ENCODE peak calls at places on chromosomes 1 and 21, in seven cellular contexts. J is SK-N-SH, P is T47D, L is GM12878, N is K562, H is H1, Z is HepG2. B is an unnamed sample.

GRCh38 chr1:223001653-223002634 is 141.1 kb downstream of the TLR5 start:
- DNase-seq in J (no peak), P (no peak), L (no peak), N (peak; percentile 6), H (no peak), Z (no peak), B (no peak)

GRCh38 chr1:102886638-102887037 is 221.7 kb downstream of the COL11A1 start:
- DNase-seq in J (no peak), P (no peak), L (no peak), N (no peak), H (no peak), Z (no peak), B (no peak)

GRCh38 chr1:111603979-111604378 is 15.6 kb upstream of the RAP1A start:
- DNase-seq in J (no peak), P (no peak), L (no peak), N (no peak), H (no peak), Z (no peak), B (no peak)

GRCh38 chr1:77834771-77835334 is 53.6 kb upstream of the NEXN start:
- DNase-seq in J (no peak), P (no peak), L (no peak), N (no peak), H (no peak), Z (no peak), B (no peak)

GRCh38 chr1:206963119-206963712 is 7.0 kb downstream of the FCAMR start:
- DNase-seq in J (no peak), P (no peak), L (no peak), N (no peak), H (no peak), Z (no peak), B (no peak)

GRCh38 chr1:15236226-15237145 is 10.5 kb upstream of the FHAD1 start:
- DNase-seq in J (no peak), P (no peak), L (no peak), N (peak; percentile 59), H (no peak), Z (no peak), B (peak; percentile 71)

GRCh38 chr1:1005774-1006304 is 5.9 kb upstream of the HES4 start:
- DNase-seq in J (no peak), P (no peak), L (no peak), N (no peak), H (no peak), Z (no peak), B (no peak)

GRCh38 chr1:65235867-65236805 is 73.2 kb upstream of the DNAJC6 start:
- DNase-seq in J (peak; percentile 25), P (no peak), L (no peak), N (peak; percentile 81), H (no peak), Z (peak; percentile 46), B (peak; percentile 41)

GRCh38 chr1:161706483-161707347 is at the start of gene FCRLA:
- DNase-seq in J (no peak), P (no peak), L (peak; percentile 88), N (peak; percentile 55), H (no peak), Z (no peak), B (no peak)

GRCh38 chr1:18919174-18919905 is 17.0 kb upstream of the ALDH4A1 start:
- DNase-seq in J (no peak), P (no peak), L (no peak), N (no peak), H (no peak), Z (no peak), B (no peak)

GRCh38 chr1:207455183-207455754 is 1.1 kb downstream of the CR2 start:
- DNase-seq in J (no peak), P (no peak), L (no peak), N (no peak), H (no peak), Z (no peak), B (no peak)

GRCh38 chr1:64875101-64875500 is 91.2 kb downstream of the JAK1 start:
- DNase-seq in J (peak; percentile 62), P (no peak), L (no peak), N (no peak), H (no peak), Z (no peak), B (no peak)

GRCh38 chr1:228392111-228392936 is 14.3 kb downstream of the TRIM11 start:
- DNase-seq in J (no peak), P (no peak), L (no peak), N (peak; percentile 74), H (no peak), Z (no peak), B (no peak)

GRCh38 chr1:108829498-108829916 is 27.4 kb downstream of the AKNAD1 start:
- DNase-seq in J (no peak), P (no peak), L (no peak), N (no peak), H (no peak), Z (peak; percentile 27), B (no peak)

GRCh38 chr21:42913461-42913860 is 12.0 kb downstream of the ERVH48-1 start:
- DNase-seq in J (no peak), P (no peak), L (no peak), N (no peak), H (no peak), Z (no peak), B (no peak)

GRCh38 chr1:228014235-228014930 is 7.6 kb downstream of the WNT3A start:
- DNase-seq in J (peak; percentile 75), P (no peak), L (no peak), N (peak; percentile 46), H (no peak), Z (no peak), B (no peak)

GRCh38 chr1:183970516-183971300 is 66.8 kb downstream of the COLGALT2 start:
- DNase-seq in J (no peak), P (no peak), L (no peak), N (no peak), H (no peak), Z (no peak), B (no peak)

GRCh38 chr1:116567790-116568667 is 2.8 kb downstream of the CD58 start:
- DNase-seq in J (no peak), P (no peak), L (no peak), N (no peak), H (no peak), Z (no peak), B (no peak)

GRCh38 chr1:36182734-36183133 is 26.8 kb downstream of the MAP7D1 start:
- DNase-seq in J (no peak), P (no peak), L (no peak), N (no peak), H (no peak), Z (no peak), B (no peak)

GRCh38 chr1:29674625-29675326 is 438.5 kb downstream of the PTPRU start:
- DNase-seq in J (no peak), P (no peak), L (no peak), N (no peak), H (peak; percentile 29), Z (no peak), B (no peak)

GRCh38 chr1:242585616-242586354 is 61.3 kb upstream of the PLD5 start:
- DNase-seq in J (no peak), P (no peak), L (no peak), N (no peak), H (peak; percentile 53), Z (no peak), B (no peak)

GRCh38 chr1:162166934-162167615 is 97.6 kb downstream of the NOS1AP start:
- DNase-seq in J (no peak), P (no peak), L (no peak), N (no peak), H (no peak), Z (no peak), B (no peak)

GRCh38 chr1:119647228-119647733 is 785 bp downstream of the ZNF697 start:
- DNase-seq in J (peak; percentile 51), P (no peak), L (no peak), N (no peak), H (no peak), Z (no peak), B (no peak)

DNA sequence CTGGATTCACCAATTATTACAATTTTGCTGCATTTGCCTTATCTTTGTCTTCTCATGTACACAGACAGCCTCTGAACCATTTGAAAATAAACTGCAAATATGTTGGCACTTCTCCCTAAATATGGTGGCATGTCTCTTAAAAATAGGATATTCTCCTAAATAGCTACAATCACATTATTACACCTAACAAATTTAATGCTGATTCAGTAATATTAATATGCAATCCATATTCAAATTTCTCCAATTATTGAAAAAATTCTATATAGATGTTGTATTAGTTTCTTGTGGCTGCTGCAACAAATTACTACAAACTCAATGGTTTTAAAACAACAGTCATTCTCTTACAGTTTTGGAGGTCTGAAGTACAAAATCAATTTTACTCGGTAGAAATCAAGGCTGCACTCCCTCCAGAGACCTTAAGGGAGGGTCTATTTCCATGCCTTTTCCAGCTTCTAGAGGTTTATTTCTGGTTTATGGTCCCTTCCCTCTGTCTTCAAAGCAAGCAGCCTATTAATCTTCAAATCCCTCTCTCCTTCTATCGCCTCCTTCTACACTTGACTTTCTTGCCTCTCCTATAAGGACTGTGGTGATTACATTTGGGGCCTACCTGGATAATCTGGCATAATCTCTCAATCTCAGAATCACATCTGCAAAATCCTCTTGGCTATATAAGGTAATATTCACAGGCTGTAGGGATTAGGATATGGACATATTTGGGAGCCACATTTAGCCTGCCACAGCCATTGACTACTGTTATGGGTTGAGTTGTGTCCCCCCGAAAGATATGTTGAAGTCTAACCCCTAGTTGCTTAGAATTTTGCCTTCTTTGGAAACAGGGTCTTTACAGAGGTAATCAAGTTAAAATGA is 52.5 kb upstream of the BOLA1 start:
- DNase-seq in J (no peak), P (no peak), L (no peak), N (no peak), H (no peak), Z (no peak), B (no peak)
- TF ChIP-seq JUND in J (no peak), P (no peak), L (no peak), N (no peak), H (no peak), Z (no peak), B (no peak)

GRCh38 chr21:36791695-36792451 is 93.0 kb downstream of the SIM2 start:
- DNase-seq in J (no peak), P (no peak), L (no peak), N (no peak), H (no peak), Z (no peak), B (no peak)
- TF ChIP-seq JUND in J (no peak), P (no peak), L (no peak), N (no peak), H (no peak), Z (no peak), B (no peak)

DNA sequence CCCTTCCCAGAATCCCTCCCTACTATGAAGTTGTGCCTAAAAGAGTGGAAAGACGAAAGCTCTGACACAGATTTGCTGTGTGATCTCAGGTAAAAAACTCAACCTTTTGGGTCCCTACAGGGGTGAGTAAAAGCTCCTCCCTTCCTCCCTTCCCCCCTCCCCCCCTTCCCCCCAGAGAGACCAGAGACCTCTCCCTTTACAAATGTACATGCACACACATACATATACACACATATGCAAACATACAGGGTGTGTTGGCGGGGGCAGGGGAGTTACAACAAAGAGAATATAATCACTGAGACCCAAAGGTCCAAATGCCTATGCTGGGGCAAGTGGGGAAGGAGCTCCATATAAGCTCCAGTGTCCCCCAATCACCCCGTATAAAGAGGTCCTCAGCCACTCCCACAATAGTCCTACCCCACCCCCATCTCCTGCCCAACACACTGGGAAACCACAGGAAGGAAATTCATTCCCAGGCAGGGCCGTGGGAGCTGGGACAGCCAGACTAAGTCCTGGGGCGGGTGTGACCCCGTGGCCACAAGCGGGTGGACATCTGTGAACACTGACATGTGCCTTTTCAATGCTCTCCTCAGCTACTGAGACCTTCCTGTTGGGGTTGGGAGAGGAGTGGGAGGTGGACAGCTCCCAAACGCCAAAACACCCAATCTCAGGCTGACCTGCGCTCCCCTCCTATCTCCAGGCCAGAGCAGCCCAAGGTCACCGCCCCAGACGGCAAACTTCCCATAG is 2.0 kb downstream of the MEF2D start:
- DNase-seq in J (no peak), P (no peak), L (no peak), N (peak; percentile 62), H (peak; percentile 64), Z (no peak), B (no peak)
- TF ChIP-seq JUND in J (no peak), P (no peak), L (no peak), N (peak; percentile 23), H (no peak), Z (no peak), B (no peak)

GRCh38 chr21:27423073-27423472 is 456.2 kb upstream of the ADAMTS5 start:
- DNase-seq in J (no peak), P (no peak), L (no peak), N (no peak), H (no peak), Z (no peak), B (no peak)
- TF ChIP-seq JUND in J (no peak), P (no peak), L (no peak), N (no peak), H (no peak), Z (no peak), B (no peak)